ENCODE peak calls at places on chromosomes 11 and 22, in four cellular contexts. I, O, M and G are unnamed samples.

GRCh38 chr11:46594383-46594718 is 528 bp upstream of the AMBRA1 start:
- DNase-seq in I (no peak), M (no peak), O (no peak), G (no peak)

GRCh38 chr11:75427181-75427580 is 5.8 kb downstream of the KLHL35 start:
- DNase-seq in I (no peak), O (no peak), M (no peak), G (no peak)

GRCh38 chr22:50432131-50432870 is 42.5 kb downstream of the SBF1 start:
- DNase-seq in M (no peak), O (no peak), I (no peak), G (no peak)

GRCh38 chr11:3040881-3041280 is 16.3 kb downstream of the CARS1 start:
- DNase-seq in M (no peak), O (no peak), I (no peak), G (no peak)

GRCh38 chr11:19441752-19442553 is 201.2 kb upstream of the E2F8 start:
- DNase-seq in O (no peak), M (no peak), I (no peak), G (no peak)

GRCh38 chr11:63791495-63792167 is 21.6 kb upstream of the SPINDOC start:
- DNase-seq in M (no peak), O (no peak), I (no peak), G (no peak)

GRCh38 chr11:119323532-119324033 is 6.7 kb upstream of the MCAM start:
- DNase-seq in M (no peak), I (peak; percentile 81), O (peak; percentile 90), G (peak; percentile 75)

GRCh38 chr11:6251120-6251733 is 8.4 kb upstream of the CCKBR start:
- DNase-seq in M (no peak), O (peak; percentile 87), I (peak; percentile 80), G (peak; percentile 47)

GRCh38 chr11:107801641-107802040 is 56.9 kb downstream of the SLC35F2 start:
- DNase-seq in M (no peak), O (no peak), I (no peak), G (no peak)

GRCh38 chr22:47534150-47535133 is 772.0 kb downstream of the TBC1D22A start:
- DNase-seq in O (peak; percentile 44), I (no peak), M (no peak), G (no peak)

GRCh38 chr22:20206709-20207215 is 55.9 kb upstream of the CCDC188 start:
- DNase-seq in M (no peak), O (no peak), I (no peak), G (no peak)

GRCh38 chr11:78290293-78291176 is 101.8 kb downstream of the USP35 start:
- DNase-seq in I (no peak), M (no peak), O (no peak), G (no peak)

GRCh38 chr11:3786781-3787428 is 10.4 kb downstream of the NUP98 start:
- DNase-seq in O (no peak), I (no peak), M (no peak), G (no peak)

GRCh38 chr11:126991596-126991995 is 9.0 kb downstream of the KIRREL3 start:
- DNase-seq in M (no peak), O (no peak), I (no peak), G (no peak)

GRCh38 chr11:69013009-69013951 is at the start of gene MRGPRF:
- DNase-seq in O (peak; percentile 88), M (no peak), I (peak; percentile 95), G (peak; percentile 93)

GRCh38 chr22:42920101-42920820 is 63.2 kb upstream of the ARFGAP3 start:
- DNase-seq in O (no peak), I (peak; percentile 21), M (no peak), G (no peak)

GRCh38 chr22:46646531-46647211 is 26.5 kb downstream of the GRAMD4 start:
- DNase-seq in M (no peak), O (no peak), I (no peak), G (no peak)

GRCh38 chr11:78354741-78355705 is 62.6 kb downstream of the GAB2 start:
- DNase-seq in M (no peak), O (no peak), I (no peak), G (no peak)

GRCh38 chr11:111047376-111047775 is 198.1 kb upstream of the POU2AF2 start:
- DNase-seq in M (no peak), O (no peak), I (no peak), G (no peak)

GRCh38 chr11:47983464-47984397 is 3.4 kb downstream of the PTPRJ start:
- DNase-seq in M (no peak), O (no peak), I (no peak), G (no peak)

GRCh38 chr11:78647986-78648875 is 73.6 kb upstream of the NARS2 start:
- DNase-seq in M (no peak), I (no peak), O (no peak), G (no peak)

GRCh38 chr22:17872491-17872890 is 98.2 kb upstream of the BID start:
- DNase-seq in O (no peak), I (no peak), M (no peak), G (no peak)

GRCh38 chr11:113675003-113675471 is 31.1 kb downstream of the TMPRSS5 start:
- DNase-seq in O (no peak), I (no peak), M (no peak), G (no peak)

GRCh38 chr22:45376703-45377102 is 36.7 kb downstream of the SMC1B start:
- DNase-seq in I (peak; percentile 68), O (peak; percentile 37), M (no peak), G (peak; percentile 48)

GRCh38 chr11:65945430-65945911 is at the start of gene TSGA10IP:
- DNase-seq in M (no peak), I (no peak), O (no peak), G (no peak)

GRCh38 chr11:65945941-65946558 is 770 bp downstream of the TSGA10IP start:
- DNase-seq in I (no peak), M (no peak), O (no peak), G (no peak)

GRCh38 chr11:65944191-65944590 is 1.1 kb upstream of the TSGA10IP start:
- DNase-seq in I (no peak), M (no peak), O (no peak), G (no peak)

GRCh38 chr11:65946655-65947054 is 1.4 kb downstream of the TSGA10IP start:
- DNase-seq in O (no peak), M (no peak), I (no peak), G (no peak)

GRCh38 chr11:65944767-65945166 is 513 bp upstream of the TSGA10IP start:
- DNase-seq in I (no peak), O (no peak), M (no peak), G (no peak)
- TF ChIP-seq POLR2A in I (no peak), O (no peak), M (no peak), G (no peak)

DNA sequence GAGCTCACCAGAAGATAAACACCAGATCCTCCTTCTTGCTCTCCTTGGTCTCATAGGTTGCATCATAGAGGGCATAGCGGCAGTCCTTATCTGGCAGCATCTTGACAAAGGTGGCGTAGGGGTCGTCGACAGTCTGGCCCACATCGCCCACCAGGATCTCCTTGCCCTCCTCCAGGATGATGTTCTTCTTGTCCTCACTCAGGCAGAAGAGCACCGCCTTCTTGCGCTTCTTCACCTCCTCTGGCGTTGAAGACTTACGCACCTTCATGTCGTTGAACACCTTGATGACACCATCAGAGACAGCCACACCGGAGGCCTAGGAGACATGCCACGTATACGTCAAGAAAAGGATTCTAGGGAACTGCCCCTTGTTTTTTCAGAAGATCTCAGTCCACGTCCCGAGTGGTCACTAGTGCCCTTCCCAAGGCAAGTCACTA is 2.0 kb downstream of the CFL1 start:
- DNase-seq in O (no peak), I (no peak), M (no peak), G (no peak)
- H3K4me1 ChIP-seq in O (peaks cover 6% of the 10 kb centered on the region), I (peaks cover 4% of the 10 kb centered on the region), M (peaks cover 16% of the 10 kb centered on the region), G (peaks cover 44% of the 10 kb centered on the region)

GRCh38 chr11:70116386-70117077 is 38.4 kb downstream of the ANO1 start:
- DNase-seq in I (no peak), O (no peak), M (no peak), G (no peak)

GRCh38 chr11:70118642-70119041 is 40.5 kb downstream of the ANO1 start:
- DNase-seq in I (no peak), O (no peak), M (no peak), G (no peak)

GRCh38 chr11:70119502-70119901 is 41.4 kb downstream of the ANO1 start:
- DNase-seq in O (no peak), M (no peak), I (no peak), G (no peak)

GRCh38 chr11:70115778-70116177 is 37.7 kb downstream of the ANO1 start:
- DNase-seq in M (no peak), O (no peak), I (no peak), G (no peak)

GRCh38 chr11:70117567-70118194 is 39.6 kb downstream of the ANO1 start:
- DNase-seq in M (no peak), I (no peak), O (no peak), G (no peak)
- TF ChIP-seq POLR2A in M (no peak), I (no peak), O (no peak), G (no peak)

GRCh38 chr22:25358421-25359170 is 139.2 kb downstream of the CRYBB2 start:
- DNase-seq in I (no peak), O (no peak), M (no peak), G (no peak)

GRCh38 chr22:25357056-25357455 is 137.6 kb downstream of the CRYBB2 start:
- DNase-seq in M (no peak), O (no peak), I (peak; percentile 13), G (no peak)

GRCh38 chr22:25360411-25360810 is 141.0 kb downstream of the CRYBB2 start:
- DNase-seq in O (no peak), I (no peak), M (no peak), G (no peak)

GRCh38 chr22:25359601-25360261 is 140.3 kb downstream of the CRYBB2 start:
- DNase-seq in I (no peak), O (no peak), M (no peak), G (no peak)

DNA sequence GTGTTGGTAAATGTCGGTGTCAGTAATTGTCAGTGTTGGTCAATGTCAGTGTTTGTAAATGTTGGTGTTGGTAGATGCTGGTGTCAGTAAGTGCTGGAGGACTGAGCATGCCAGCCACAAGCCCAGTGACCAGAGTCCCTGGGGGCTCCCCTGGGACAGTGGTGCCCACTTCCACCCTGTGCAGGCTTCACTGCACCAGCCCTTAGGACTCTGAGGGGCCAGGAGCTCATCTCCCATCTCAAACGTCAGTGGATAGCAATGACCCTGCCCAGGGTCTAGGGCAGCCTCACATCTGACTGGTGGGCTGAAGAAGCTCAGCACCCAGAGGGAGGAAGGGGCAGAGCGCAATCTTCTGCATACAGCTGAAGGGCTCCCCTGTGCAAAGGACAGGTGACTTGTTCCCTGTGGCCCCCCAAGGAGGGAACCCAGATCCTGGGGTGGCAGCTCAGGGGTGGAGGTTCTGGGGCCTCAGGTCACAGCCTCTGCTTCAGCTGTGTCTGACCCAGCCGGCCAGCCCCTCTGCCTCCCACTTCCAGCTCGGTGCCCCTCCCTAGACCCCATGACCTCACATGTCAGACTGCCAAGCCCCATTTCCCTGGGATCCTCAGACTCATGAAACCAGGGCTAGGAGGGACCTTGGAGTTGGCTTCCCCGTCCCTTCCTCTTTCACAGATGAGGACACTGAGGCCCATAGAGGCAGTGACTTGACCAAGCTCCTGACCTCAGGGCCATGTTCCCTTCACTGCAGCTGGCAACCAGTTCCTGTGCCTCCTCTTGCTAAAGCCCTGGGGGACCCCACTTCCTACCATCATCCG is 138.4 kb downstream of the CRYBB2 start:
- DNase-seq in I (peak; percentile 9), O (no peak), M (no peak), G (no peak)
- H3K4me1 ChIP-seq in I (peaks cover 2% of the 10 kb centered on the region), O (no peaks in the 10 kb centered on the region), M (no peaks in the 10 kb centered on the region), G (no peaks in the 10 kb centered on the region)

DNA sequence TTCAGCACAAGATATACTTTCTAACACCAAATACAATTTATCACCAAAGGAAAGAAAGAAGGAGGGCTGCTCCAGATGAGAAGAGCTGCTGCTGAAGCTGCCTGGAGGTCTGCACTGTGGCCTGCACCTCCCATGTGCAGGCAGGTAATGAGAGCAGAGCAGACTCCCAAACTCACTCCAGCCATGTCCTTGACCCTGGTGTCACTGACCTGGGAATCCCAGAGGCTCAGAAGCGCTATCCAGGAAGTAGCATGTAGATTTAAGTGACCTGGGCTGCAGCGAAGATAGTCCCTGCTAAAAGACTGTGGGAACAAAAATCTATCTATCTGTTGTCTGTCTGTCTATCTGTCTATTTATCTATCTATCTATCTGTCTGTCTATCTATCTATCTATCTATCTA is 816.3 kb downstream of the OPCML start:
- DNase-seq in O (no peak), M (no peak), I (no peak), G (no peak)
- TF ChIP-seq POLR2A in O (no peak), M (no peak), I (no peak), G (no peak)